ENCODE peak calls at places on chromosomes 1 and 21, in five cellular contexts. One of them, this sample, is unnamed.

GRCh38 chr1:2545754-2546514 is 10.2 kb upstream of the TNFRSF14 start:
- DNase-seq in brain microvascular endothelial cell: peak; percentile 51
- DNase-seq in neuronal stem cell: peak; percentile 91
- DNase-seq in endothelial cell: peak; percentile 85
- DNase-seq in CD8-positive, alpha-beta memory T cell: peak; percentile 92
- DNase-seq in this sample: peak; percentile 92

GRCh38 chr1:154104433-154105082 is 50.3 kb downstream of the NUP210L start:
- DNase-seq in brain microvascular endothelial cell: no peak
- DNase-seq in neuronal stem cell: no peak
- DNase-seq in endothelial cell: no peak
- DNase-seq in CD8-positive, alpha-beta memory T cell: no peak
- DNase-seq in this sample: no peak

GRCh38 chr1:51516639-51517158 is 2.4 kb downstream of the EPS15 start:
- DNase-seq in endothelial cell: no peak
- DNase-seq in CD8-positive, alpha-beta memory T cell: no peak
- DNase-seq in brain microvascular endothelial cell: peak; percentile 35
- DNase-seq in neuronal stem cell: no peak
- DNase-seq in this sample: no peak

GRCh38 chr1:16922885-16923431 is 1.2 kb downstream of the CROCC start:
- DNase-seq in CD8-positive, alpha-beta memory T cell: peak; percentile 43
- DNase-seq in endothelial cell: no peak
- DNase-seq in neuronal stem cell: no peak
- DNase-seq in brain microvascular endothelial cell: no peak
- DNase-seq in this sample: no peak

GRCh38 chr1:198056255-198056654 is 100.5 kb upstream of the NEK7 start:
- DNase-seq in brain microvascular endothelial cell: no peak
- DNase-seq in neuronal stem cell: no peak
- DNase-seq in endothelial cell: peak; percentile 35
- DNase-seq in CD8-positive, alpha-beta memory T cell: no peak
- DNase-seq in this sample: no peak

GRCh38 chr1:53121319-53122172 is 20.9 kb downstream of the SLC1A7 start:
- DNase-seq in neuronal stem cell: no peak
- DNase-seq in brain microvascular endothelial cell: no peak
- DNase-seq in endothelial cell: no peak
- DNase-seq in CD8-positive, alpha-beta memory T cell: no peak
- DNase-seq in this sample: peak; percentile 83

GRCh38 chr21:36723371-36723881 is 24.5 kb downstream of the SIM2 start:
- DNase-seq in neuronal stem cell: no peak
- DNase-seq in brain microvascular endothelial cell: no peak
- DNase-seq in CD8-positive, alpha-beta memory T cell: no peak
- DNase-seq in endothelial cell: no peak
- DNase-seq in this sample: peak; percentile 41

GRCh38 chr1:147494998-147495580 is 46.2 kb upstream of the BCL9 start:
- DNase-seq in brain microvascular endothelial cell: peak; percentile 77
- DNase-seq in CD8-positive, alpha-beta memory T cell: peak; percentile 78
- DNase-seq in endothelial cell: peak; percentile 67
- DNase-seq in neuronal stem cell: peak; percentile 59
- DNase-seq in this sample: peak; percentile 85

GRCh38 chr1:152962876-152963415 is 7.5 kb upstream of the SPRR4 start:
- DNase-seq in neuronal stem cell: no peak
- DNase-seq in endothelial cell: no peak
- DNase-seq in CD8-positive, alpha-beta memory T cell: no peak
- DNase-seq in brain microvascular endothelial cell: no peak
- DNase-seq in this sample: no peak

GRCh38 chr21:37045139-37045538 is 27.7 kb downstream of the PIGP start:
- DNase-seq in neuronal stem cell: no peak
- DNase-seq in endothelial cell: no peak
- DNase-seq in CD8-positive, alpha-beta memory T cell: no peak
- DNase-seq in brain microvascular endothelial cell: no peak
- DNase-seq in this sample: no peak

GRCh38 chr1:20604678-20605077 is 15.8 kb downstream of the CDA start:
- DNase-seq in endothelial cell: no peak
- DNase-seq in brain microvascular endothelial cell: no peak
- DNase-seq in CD8-positive, alpha-beta memory T cell: no peak
- DNase-seq in neuronal stem cell: no peak
- DNase-seq in this sample: no peak

GRCh38 chr1:243421784-243422183 is 165.9 kb downstream of the SDCCAG8 start:
- DNase-seq in brain microvascular endothelial cell: peak; percentile 75
- DNase-seq in CD8-positive, alpha-beta memory T cell: peak; percentile 58
- DNase-seq in neuronal stem cell: no peak
- DNase-seq in endothelial cell: no peak
- DNase-seq in this sample: no peak

GRCh38 chr1:27153549-27153886 is 1.4 kb downstream of the SLC9A1 start:
- DNase-seq in CD8-positive, alpha-beta memory T cell: no peak
- DNase-seq in neuronal stem cell: no peak
- DNase-seq in brain microvascular endothelial cell: peak; percentile 28
- DNase-seq in endothelial cell: no peak
- DNase-seq in this sample: no peak

GRCh38 chr1:176719478-176719877 is 256.5 kb downstream of the PAPPA2 start:
- DNase-seq in neuronal stem cell: no peak
- DNase-seq in CD8-positive, alpha-beta memory T cell: no peak
- DNase-seq in endothelial cell: no peak
- DNase-seq in brain microvascular endothelial cell: no peak
- DNase-seq in this sample: no peak

GRCh38 chr1:32068891-32069590 is 3.7 kb upstream of the TMEM39B start:
- DNase-seq in brain microvascular endothelial cell: no peak
- DNase-seq in CD8-positive, alpha-beta memory T cell: no peak
- DNase-seq in endothelial cell: no peak
- DNase-seq in neuronal stem cell: peak; percentile 32
- DNase-seq in this sample: no peak

GRCh38 chr1:83994111-83994510 is 4.8 kb downstream of the TTLL7 start:
- DNase-seq in brain microvascular endothelial cell: no peak
- DNase-seq in endothelial cell: no peak
- DNase-seq in neuronal stem cell: no peak
- DNase-seq in CD8-positive, alpha-beta memory T cell: no peak
- DNase-seq in this sample: no peak

GRCh38 chr21:17463441-17463840 is 49.4 kb upstream of the CXADR start:
- DNase-seq in CD8-positive, alpha-beta memory T cell: no peak
- DNase-seq in neuronal stem cell: no peak
- DNase-seq in endothelial cell: no peak
- DNase-seq in brain microvascular endothelial cell: peak; percentile 95
- DNase-seq in this sample: no peak

GRCh38 chr1:151946366-151946764 is 37.1 kb upstream of the THEM4 start:
- DNase-seq in brain microvascular endothelial cell: no peak
- DNase-seq in CD8-positive, alpha-beta memory T cell: peak; percentile 57
- DNase-seq in neuronal stem cell: no peak
- DNase-seq in endothelial cell: no peak
- DNase-seq in this sample: no peak

GRCh38 chr1:192489046-192489445 is 86.5 kb upstream of the RGS1 start:
- DNase-seq in brain microvascular endothelial cell: no peak
- DNase-seq in endothelial cell: no peak
- DNase-seq in neuronal stem cell: no peak
- DNase-seq in CD8-positive, alpha-beta memory T cell: no peak
- DNase-seq in this sample: no peak

GRCh38 chr1:110508038-110508437 is 10.9 kb downstream of the KCNA10 start:
- DNase-seq in CD8-positive, alpha-beta memory T cell: no peak
- DNase-seq in endothelial cell: peak; percentile 18
- DNase-seq in neuronal stem cell: no peak
- DNase-seq in brain microvascular endothelial cell: no peak
- DNase-seq in this sample: peak; percentile 68

GRCh38 chr1:42639116-42639515 is 19.1 kb upstream of the PPIH start:
- DNase-seq in CD8-positive, alpha-beta memory T cell: no peak
- DNase-seq in brain microvascular endothelial cell: peak; percentile 33
- DNase-seq in neuronal stem cell: no peak
- DNase-seq in endothelial cell: no peak
- DNase-seq in this sample: no peak

GRCh38 chr1:165342588-165342987 is 13.9 kb downstream of the LMX1A start:
- DNase-seq in brain microvascular endothelial cell: no peak
- DNase-seq in neuronal stem cell: no peak
- DNase-seq in CD8-positive, alpha-beta memory T cell: no peak
- DNase-seq in endothelial cell: no peak
- DNase-seq in this sample: no peak

GRCh38 chr1:68207129-68207689 is 25.1 kb downstream of the WLS start:
- DNase-seq in brain microvascular endothelial cell: no peak
- DNase-seq in neuronal stem cell: no peak
- DNase-seq in CD8-positive, alpha-beta memory T cell: no peak
- DNase-seq in endothelial cell: no peak
- DNase-seq in this sample: no peak

GRCh38 chr21:32352556-32352955 is 40.3 kb downstream of the URB1 start:
- DNase-seq in endothelial cell: no peak
- DNase-seq in brain microvascular endothelial cell: no peak
- DNase-seq in neuronal stem cell: no peak
- DNase-seq in CD8-positive, alpha-beta memory T cell: no peak
- DNase-seq in this sample: no peak

GRCh38 chr1:54989473-54989872 is 9.0 kb downstream of the TMEM61 start:
- DNase-seq in CD8-positive, alpha-beta memory T cell: no peak
- DNase-seq in brain microvascular endothelial cell: no peak
- DNase-seq in neuronal stem cell: no peak
- DNase-seq in endothelial cell: no peak
- DNase-seq in this sample: no peak

GRCh38 chr1:116365353-116365780 is 7.7 kb upstream of the ATP1A1 start:
- DNase-seq in CD8-positive, alpha-beta memory T cell: no peak
- DNase-seq in neuronal stem cell: no peak
- DNase-seq in brain microvascular endothelial cell: no peak
- DNase-seq in endothelial cell: no peak
- DNase-seq in this sample: no peak

GRCh38 chr1:235161685-235162327 is 756 bp upstream of the RBM34 start:
- DNase-seq in brain microvascular endothelial cell: no peak
- DNase-seq in neuronal stem cell: no peak
- DNase-seq in CD8-positive, alpha-beta memory T cell: no peak
- DNase-seq in endothelial cell: no peak
- DNase-seq in this sample: no peak

GRCh38 chr21:43809853-43810504 is 20.6 kb downstream of the RRP1 start:
- DNase-seq in CD8-positive, alpha-beta memory T cell: no peak
- DNase-seq in neuronal stem cell: no peak
- DNase-seq in brain microvascular endothelial cell: no peak
- DNase-seq in endothelial cell: no peak
- DNase-seq in this sample: no peak

GRCh38 chr1:10694633-10695627 is 101.5 kb downstream of the CASZ1 start:
- DNase-seq in CD8-positive, alpha-beta memory T cell: peak; percentile 86
- DNase-seq in endothelial cell: peak; percentile 76
- DNase-seq in neuronal stem cell: peak; percentile 89
- DNase-seq in brain microvascular endothelial cell: peak; percentile 35
- DNase-seq in this sample: peak; percentile 89

GRCh38 chr1:18927654-18928272 is 25.4 kb upstream of the ALDH4A1 start:
- DNase-seq in neuronal stem cell: no peak
- DNase-seq in brain microvascular endothelial cell: no peak
- DNase-seq in endothelial cell: no peak
- DNase-seq in CD8-positive, alpha-beta memory T cell: peak; percentile 70
- DNase-seq in this sample: no peak

GRCh38 chr1:54987830-54988705 is 7.6 kb downstream of the TMEM61 start:
- DNase-seq in neuronal stem cell: no peak
- DNase-seq in CD8-positive, alpha-beta memory T cell: peak; percentile 15
- DNase-seq in endothelial cell: no peak
- DNase-seq in brain microvascular endothelial cell: peak; percentile 12
- DNase-seq in this sample: no peak

GRCh38 chr1:55060133-55060999 is 21.0 kb downstream of the PCSK9 start:
- DNase-seq in endothelial cell: no peak
- DNase-seq in brain microvascular endothelial cell: no peak
- DNase-seq in neuronal stem cell: no peak
- DNase-seq in CD8-positive, alpha-beta memory T cell: no peak
- DNase-seq in this sample: no peak

GRCh38 chr21:26965567-26966359 is 1.1 kb downstream of the ADAMTS5 start:
- DNase-seq in endothelial cell: peak; percentile 72
- DNase-seq in neuronal stem cell: peak; percentile 52
- DNase-seq in brain microvascular endothelial cell: peak; percentile 14
- DNase-seq in CD8-positive, alpha-beta memory T cell: no peak
- DNase-seq in this sample: peak; percentile 66

GRCh38 chr1:1432566-1432950 is 2.9 kb upstream of the VWA1 start:
- DNase-seq in CD8-positive, alpha-beta memory T cell: no peak
- DNase-seq in endothelial cell: no peak
- DNase-seq in neuronal stem cell: no peak
- DNase-seq in brain microvascular endothelial cell: no peak
- DNase-seq in this sample: no peak